ENCODE peak calls at places on chromosomes 7 and 10, in five cellular contexts. C, E, T, F and P are unnamed samples.

GRCh38 chr10:26044123-26044749 is 110.2 kb downstream of the MYO3A start:
- DNase-seq in F (no peak), C (no peak), T (no peak), E (no peak), P (no peak)

GRCh38 chr10:9615179-9615578 is 1402.5 kb upstream of the CELF2 start:
- DNase-seq in T (no peak), C (no peak), E (no peak), F (no peak), P (no peak)

GRCh38 chr10:14185501-14186045 is 145.2 kb downstream of the FRMD4A start:
- DNase-seq in F (peak), E (peak), C (peak), T (peak), P (peak)

GRCh38 chr10:61803269-61803668 is 98.2 kb upstream of the ARID5B start:
- DNase-seq in F (no peak), C (no peak), E (no peak), T (no peak), P (no peak)

GRCh38 chr7:2515424-2516193 is 4.0 kb upstream of the LFNG start:
- DNase-seq in T (no peak), C (no peak), F (no peak), E (no peak), P (no peak)

GRCh38 chr7:52500796-52501195 is 534.6 kb upstream of the POM121L12 start:
- DNase-seq in F (no peak), C (no peak), E (no peak), T (no peak), P (no peak)

GRCh38 chr7:124497209-124497608 is 268.4 kb downstream of the GPR37 start:
- DNase-seq in F (no peak), C (no peak), E (no peak), T (no peak), P (no peak)

GRCh38 chr7:101880536-101881443 is 63.4 kb downstream of the CUX1 start:
- DNase-seq in F (no peak), T (no peak), E (peak), C (no peak), P (no peak)

GRCh38 chr7:32077806-32078205 is 7.6 kb upstream of the PDE1C start:
- DNase-seq in T (no peak), C (no peak), F (no peak), E (no peak), P (no peak)

GRCh38 chr7:102431617-102432298 is 1.6 kb upstream of the ORAI2 start:
- DNase-seq in C (peak), E (no peak), T (no peak), F (no peak), P (no peak)

GRCh38 chr10:73841526-73842285 is 30.3 kb upstream of the NDST2 start:
- DNase-seq in F (no peak), T (no peak), E (no peak), C (no peak), P (no peak)

GRCh38 chr10:96450514-96451207 is 63.1 kb downstream of the TLL2 start:
- DNase-seq in C (no peak), T (peak), F (no peak), E (no peak), P (no peak)

GRCh38 chr7:130356760-130357611 is 12.4 kb downstream of the CPA5 start:
- DNase-seq in C (no peak), F (no peak), T (no peak), E (peak), P (peak)

GRCh38 chr10:63819753-63820347 is 298.6 kb downstream of the REEP3 start:
- DNase-seq in E (peak), C (peak), T (peak), F (no peak), P (peak)

GRCh38 chr10:63636812-63637211 is 115.6 kb downstream of the REEP3 start:
- DNase-seq in C (no peak), E (no peak), F (no peak), T (no peak), P (no peak)

GRCh38 chr10:103493362-103493871 is at the start of gene NEURL1:
- DNase-seq in F (no peak), E (no peak), T (no peak), C (no peak), P (no peak)

GRCh38 chr10:21161090-21161625 is 264.0 kb upstream of the NEBL start:
- DNase-seq in T (no peak), C (no peak), F (no peak), E (no peak), P (no peak)

GRCh38 chr10:95501203-95502094 is 59.7 kb downstream of the SORBS1 start:
- DNase-seq in C (peak), E (peak), F (no peak), T (no peak), P (no peak)

GRCh38 chr7:11609071-11609470 is 222.9 kb downstream of the THSD7A start:
- DNase-seq in F (no peak), E (no peak), C (no peak), T (no peak), P (no peak)

GRCh38 chr10:86690657-86691084 is 22.4 kb downstream of the LDB3 start:
- DNase-seq in F (no peak), C (no peak), E (no peak), T (no peak), P (no peak)

GRCh38 chr10:94206176-94206575 is 156.6 kb downstream of the NOC3L start:
- DNase-seq in F (no peak), C (no peak), T (no peak), E (no peak), P (no peak)

GRCh38 chr7:151405588-151405987 is 4.2 kb downstream of the WDR86 start:
- DNase-seq in E (no peak), F (no peak), T (no peak), C (no peak), P (no peak)

GRCh38 chr10:44899450-44900080 is 11.6 kb upstream of the TMEM72 start:
- DNase-seq in E (no peak), T (no peak), F (no peak), C (no peak), P (no peak)

GRCh38 chr7:94856643-94857042 is 50.8 kb upstream of the PPP1R9A start:
- DNase-seq in T (no peak), E (no peak), C (peak), F (no peak), P (no peak)

GRCh38 chr10:69769395-69769989 is 32.2 kb upstream of the COL13A1 start:
- DNase-seq in E (no peak), C (no peak), T (peak), F (no peak), P (peak)

GRCh38 chr10:132248455-132249231 is 59.1 kb downstream of the STK32C start:
- DNase-seq in T (no peak), E (peak), C (no peak), F (no peak), P (peak)

GRCh38 chr7:147240468-147240867 is 1123.9 kb downstream of the CNTNAP2 start:
- DNase-seq in T (no peak), E (no peak), F (no peak), C (no peak), P (no peak)

GRCh38 chr10:133530506-133530905 is 3.3 kb downstream of the CYP2E1 start:
- DNase-seq in E (no peak), T (no peak), F (no peak), C (no peak), P (no peak)

GRCh38 chr10:19730071-19730470 is 86.2 kb upstream of the PLXDC2 start:
- DNase-seq in T (no peak), C (no peak), F (no peak), E (peak), P (no peak)

GRCh38 chr10:121994429-121994881 is 5.5 kb downstream of the TACC2 start:
- DNase-seq in F (no peak), E (no peak), C (no peak), T (no peak), P (no peak)

GRCh38 chr7:46847126-46847525 is 734.8 kb downstream of the TNS3 start:
- DNase-seq in F (no peak), E (no peak), C (no peak), T (no peak), P (no peak)

GRCh38 chr10:3460420-3461128 is 288.0 kb upstream of the PITRM1 start:
- DNase-seq in F (no peak), T (no peak), C (no peak), E (no peak), P (no peak)

GRCh38 chr10:7218974-7219373 is 191.9 kb downstream of the SFMBT2 start:
- DNase-seq in C (no peak), F (no peak), T (no peak), E (no peak), P (no peak)

GRCh38 chr7:6446977-6447588 is 671 bp downstream of the DAGLB start:
- DNase-seq in F (no peak), T (no peak), E (peak), C (peak), P (peak)

GRCh38 chr10:131442271-131442670 is 130.8 kb upstream of the TCERG1L start:
- DNase-seq in E (no peak), C (no peak), F (no peak), T (no peak), P (no peak)

GRCh38 chr7:105979405-105979804 is 16.3 kb downstream of the CDHR3 start:
- DNase-seq in F (no peak), C (no peak), E (no peak), T (no peak), P (no peak)

GRCh38 chr7:64180989-64181388 is 26.0 kb upstream of the ZNF735 start:
- DNase-seq in T (no peak), F (no peak), C (no peak), E (peak), P (no peak)
- TF ChIP-seq CTCF in T (no peak), F (no peak), C (no peak), E (peak), P (peak)

GRCh38 chr7:153886506-153887391 is 165.4 kb upstream of the DPP6 start:
- DNase-seq in T (no peak), F (no peak), E (no peak), C (no peak), P (no peak)
- TF ChIP-seq SRF in T (no peak), F (no peak), E (no peak), C (no peak), P (no peak)

GRCh38 chr10:110788620-110789385 is 82.9 kb upstream of the PDCD4 start:
- DNase-seq in F (no peak), T (no peak), C (no peak), E (no peak), P (no peak)

GRCh38 chr10:110791541-110792073 is 80.1 kb upstream of the PDCD4 start:
- DNase-seq in F (no peak), C (no peak), T (no peak), E (no peak), P (no peak)

GRCh38 chr10:110792476-110792875 is 79.3 kb upstream of the PDCD4 start:
- DNase-seq in T (no peak), E (no peak), C (no peak), F (no peak), P (no peak)

GRCh38 chr10:110789604-110790428 is 81.9 kb upstream of the PDCD4 start:
- DNase-seq in F (no peak), C (no peak), E (no peak), T (no peak), P (no peak)

GRCh38 chr10:110790913-110791525 is 80.7 kb upstream of the PDCD4 start:
- DNase-seq in T (no peak), E (no peak), F (no peak), C (no peak), P (no peak)
- TF ChIP-seq RAD21 in T (no peak), E (no peak), F (no peak), C (no peak), P (no peak)

GRCh38 chr7:128020161-128020560 is 11.1 kb downstream of the LRRC4 start:
- DNase-seq in T (no peak), F (no peak), C (peak), E (peak), P (peak)
- TF ChIP-seq CTCF in T (peak), F (peak), C (peak), E (peak), P (peak)

GRCh38 chr10:5447071-5447470 is 34.7 kb downstream of the NET1 start:
- DNase-seq in C (no peak), T (no peak), E (no peak), F (no peak), P (no peak)
- TF ChIP-seq SRF in C (no peak), T (no peak), E (no peak), F (no peak), P (no peak)

DNA sequence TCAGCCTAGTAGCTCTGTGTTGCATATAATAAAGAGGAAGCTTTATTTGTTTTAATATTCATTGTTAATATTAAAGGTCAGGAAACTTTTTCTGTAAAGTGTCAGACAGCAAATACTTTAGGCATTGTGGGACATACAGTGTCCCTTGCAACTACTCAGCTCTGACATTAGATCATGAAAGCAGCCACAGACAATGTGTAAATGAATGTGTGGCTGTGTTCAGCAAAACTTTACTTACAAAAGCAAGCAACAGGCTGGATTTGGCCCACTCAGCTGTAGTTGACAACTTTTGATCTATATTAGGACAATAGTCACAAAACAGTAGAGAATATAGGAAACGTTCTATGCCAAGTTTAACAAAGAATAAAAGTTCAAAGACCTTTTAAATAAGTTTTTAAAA is 173.3 kb downstream of the RNLS start:
- DNase-seq in E (no peak), T (no peak), C (no peak), F (no peak), P (no peak)
- TF ChIP-seq RAD21 in E (no peak), T (no peak), C (no peak), F (no peak), P (no peak)

DNA sequence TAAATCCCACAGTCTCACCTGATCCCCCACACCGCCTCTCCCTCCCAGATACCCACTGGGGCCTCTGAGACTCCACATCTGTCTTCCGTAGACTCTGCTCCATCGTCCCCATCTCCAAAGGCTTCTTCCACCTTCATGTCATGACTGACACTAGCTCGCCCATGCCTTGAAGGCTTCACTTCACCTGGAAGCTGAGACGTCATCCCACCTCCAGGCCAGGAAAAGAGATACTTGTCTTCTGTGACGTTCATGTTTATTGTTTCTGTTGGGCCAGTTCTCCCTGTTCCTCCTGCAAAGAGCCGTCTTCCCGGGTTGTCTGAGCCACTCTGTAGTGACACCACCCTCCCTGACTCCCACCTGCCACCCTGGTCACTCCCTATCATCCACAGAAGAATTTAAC is 3.6 kb upstream of the ZNF862 start:
- DNase-seq in E (no peak), T (no peak), C (no peak), F (no peak), P (no peak)
- TF ChIP-seq CTCF in E (no peak), T (no peak), C (no peak), F (no peak), P (no peak)

GRCh38 chr7:82445226-82445625 is 1.6 kb upstream of the CACNA2D1 start:
- DNase-seq in F (no peak), C (no peak), E (no peak), T (no peak), P (no peak)

GRCh38 chr7:82444220-82445049 is 858 bp upstream of the CACNA2D1 start:
- DNase-seq in T (no peak), C (no peak), E (no peak), F (no peak), P (no peak)

GRCh38 chr7:82443044-82443800 is at the start of gene CACNA2D1:
- DNase-seq in T (no peak), E (no peak), C (no peak), F (no peak), P (no peak)

GRCh38 chr7:82442492-82443043 is 1.0 kb downstream of the CACNA2D1 start:
- DNase-seq in T (no peak), F (no peak), C (no peak), E (no peak), P (no peak)

DNA sequence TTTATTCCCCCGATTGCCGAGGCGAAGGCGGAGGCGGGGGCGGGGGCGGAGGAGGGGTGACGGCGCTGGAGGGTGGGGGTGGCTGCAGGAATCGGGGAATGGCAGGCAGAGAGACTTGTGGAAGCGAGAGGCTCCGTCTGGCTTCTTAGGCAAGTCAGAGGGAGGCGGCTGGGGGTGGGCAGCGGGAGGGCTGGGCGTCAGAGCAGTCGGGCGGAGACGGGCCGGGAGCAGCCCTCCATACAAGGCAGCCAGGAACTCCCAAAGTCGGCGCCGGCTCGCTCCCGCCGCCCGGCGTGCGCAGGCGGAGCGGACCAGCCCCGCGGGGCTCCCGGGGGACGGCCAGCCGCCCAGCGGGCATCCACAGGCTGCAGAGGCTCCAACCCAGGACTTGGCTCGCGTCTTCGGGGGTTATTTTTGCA is 233 bp upstream of the CACNA2D1 start:
- DNase-seq in C (no peak), E (no peak), T (no peak), F (no peak), P (no peak)
- TF ChIP-seq SRF in C (no peak), E (no peak), T (no peak), F (no peak), P (no peak)